ENCODE peak calls at places on chromosome 3, in seven cellular contexts. U, B, P, Q, X, F and I are unnamed samples.

GRCh38 chr3:167734498-167735232 is at the start of gene PDCD10:
- DNase-seq in U (peak; percentile 99), B (peak; percentile 53), P (peak; percentile 98), Q (peak; percentile 86), X (peak; percentile 95), F (peak; percentile 81), I (peak; percentile 97)

GRCh38 chr3:53195602-53196574 is 34.9 kb downstream of the PRKCD start:
- DNase-seq in U (peak; percentile 80), B (peak; percentile 46), P (peak; percentile 12), Q (peak; percentile 94), X (peak; percentile 92), F (peak; percentile 76), I (peak; percentile 28)

GRCh38 chr3:66393486-66394260 is 107.1 kb downstream of the LRIG1 start:
- DNase-seq in U (no peak), B (no peak), P (no peak), Q (no peak), X (no peak), F (no peak), I (peak; percentile 81)

GRCh38 chr3:73419179-73419803 is 205.4 kb downstream of the PDZRN3 start:
- DNase-seq in U (peak; percentile 20), B (no peak), P (no peak), Q (no peak), X (no peak), F (no peak), I (no peak)

GRCh38 chr3:6524479-6524878 is 336.4 kb upstream of the GRM7 start:
- DNase-seq in U (no peak), B (no peak), P (no peak), Q (no peak), X (no peak), F (no peak), I (no peak)

GRCh38 chr3:54660599-54661210 is 267.2 kb downstream of the LRTM1 start:
- DNase-seq in U (no peak), B (no peak), P (no peak), Q (no peak), X (no peak), F (no peak), I (no peak)

GRCh38 chr3:30779686-30780287 is 114.7 kb downstream of the GADL1 start:
- DNase-seq in U (peak; percentile 40), B (peak; percentile 31), P (peak; percentile 16), Q (peak; percentile 9), X (peak; percentile 48), F (no peak), I (peak; percentile 26)

GRCh38 chr3:48018841-48019240 is 2.6 kb upstream of the MAP4 start:
- DNase-seq in U (no peak), B (no peak), P (no peak), Q (no peak), X (no peak), F (no peak), I (no peak)

GRCh38 chr3:64229903-64230302 is 4.6 kb upstream of the PRICKLE2 start:
- DNase-seq in U (no peak), B (no peak), P (no peak), Q (no peak), X (no peak), F (no peak), I (no peak)

GRCh38 chr3:22859618-22860017 is 343.5 kb upstream of the UBE2E2 start:
- DNase-seq in U (no peak), B (no peak), P (no peak), Q (no peak), X (no peak), F (no peak), I (no peak)

GRCh38 chr3:185152433-185153169 is at the start of gene C3orf70:
- DNase-seq in U (peak; percentile 55), B (peak; percentile 13), P (no peak), Q (peak; percentile 88), X (peak; percentile 75), F (peak; percentile 74), I (peak; percentile 40)
- TF ChIP-seq MAX in U (no peak), B (peak; percentile 32), P (no peak), Q (no peak), X (peak; percentile 79), F (peak; percentile 43), I (no peak)

GRCh38 chr3:184360834-184361531 is 422 bp downstream of the CLCN2 start:
- DNase-seq in U (no peak), B (no peak), P (no peak), Q (no peak), X (no peak), F (no peak), I (peak; percentile 18)
- TF ChIP-seq MAX in U (no peak), B (peak; percentile 9), P (no peak), Q (no peak), X (no peak), F (peak; percentile 45), I (no peak)

GRCh38 chr3:78888650-78889049 is 879.1 kb downstream of the ROBO1 start:
- DNase-seq in U (no peak), B (no peak), P (no peak), Q (no peak), X (no peak), F (no peak), I (no peak)

GRCh38 chr3:78887608-78888011 is 880.2 kb downstream of the ROBO1 start:
- DNase-seq in U (no peak), B (no peak), P (no peak), Q (no peak), X (no peak), F (no peak), I (no peak)

GRCh38 chr3:78889345-78889744 is 878.5 kb downstream of the ROBO1 start:
- DNase-seq in U (no peak), B (no peak), P (no peak), Q (no peak), X (no peak), F (no peak), I (no peak)

GRCh38 chr3:78887029-78887428 is 880.8 kb downstream of the ROBO1 start:
- DNase-seq in U (no peak), B (peak; percentile 5), P (no peak), Q (no peak), X (no peak), F (no peak), I (no peak)
- TF ChIP-seq MAX in U (no peak), B (no peak), P (no peak), Q (no peak), X (no peak), F (no peak), I (no peak)

GRCh38 chr3:182492536-182492935 is 300.8 kb upstream of the ATP11B start:
- DNase-seq in U (no peak), B (no peak), P (no peak), Q (no peak), X (no peak), F (no peak), I (no peak)

GRCh38 chr3:182487621-182488020 is 305.7 kb upstream of the ATP11B start:
- DNase-seq in U (no peak), B (no peak), P (no peak), Q (no peak), X (no peak), F (no peak), I (no peak)

GRCh38 chr3:182487048-182487447 is 306.3 kb upstream of the ATP11B start:
- DNase-seq in U (no peak), B (no peak), P (no peak), Q (no peak), X (no peak), F (no peak), I (no peak)

GRCh38 chr3:182490601-182491485 is 302.5 kb upstream of the ATP11B start:
- DNase-seq in U (no peak), B (peak; percentile 5), P (peak; percentile 40), Q (peak; percentile 39), X (no peak), F (no peak), I (peak; percentile 54)

DNA sequence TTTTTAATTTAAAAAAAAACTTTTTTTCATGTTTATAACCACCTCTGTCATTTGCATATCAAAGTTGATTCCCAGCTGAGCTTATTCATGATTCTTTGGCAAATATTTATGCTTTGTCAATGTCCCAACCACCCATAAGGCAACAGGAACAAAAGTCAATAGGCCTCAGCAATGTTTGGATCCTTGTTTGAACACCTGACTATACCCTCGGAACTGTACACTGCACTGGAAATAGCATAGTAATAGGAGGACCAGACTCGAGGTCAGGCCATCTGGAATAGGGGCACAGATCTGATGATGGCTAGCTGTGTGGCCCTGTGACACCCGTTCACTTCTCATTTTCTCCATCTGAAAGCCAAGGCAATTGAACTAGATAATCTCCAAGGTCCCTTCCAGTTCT is 301.7 kb upstream of the ATP11B start:
- DNase-seq in U (no peak), B (no peak), P (no peak), Q (no peak), X (no peak), F (no peak), I (no peak)
- TF ChIP-seq MAX in U (no peak), B (no peak), P (no peak), Q (no peak), X (no peak), F (no peak), I (no peak)

GRCh38 chr3:194689493-194689901 is 3.8 kb downstream of the FAM43A start:
- DNase-seq in U (no peak), B (no peak), P (no peak), Q (no peak), X (no peak), F (no peak), I (peak; percentile 74)

GRCh38 chr3:194688946-194689345 is 3.3 kb downstream of the FAM43A start:
- DNase-seq in U (no peak), B (no peak), P (no peak), Q (no peak), X (no peak), F (no peak), I (no peak)

GRCh38 chr3:194686816-194687637 is 1.3 kb downstream of the FAM43A start:
- DNase-seq in U (no peak), B (no peak), P (no peak), Q (peak; percentile 78), X (peak; percentile 74), F (no peak), I (peak; percentile 44)

GRCh38 chr3:194687638-194688206 is 2.0 kb downstream of the FAM43A start:
- DNase-seq in U (peak; percentile 87), B (peak; percentile 41), P (no peak), Q (peak; percentile 72), X (peak; percentile 84), F (no peak), I (no peak)

DNA sequence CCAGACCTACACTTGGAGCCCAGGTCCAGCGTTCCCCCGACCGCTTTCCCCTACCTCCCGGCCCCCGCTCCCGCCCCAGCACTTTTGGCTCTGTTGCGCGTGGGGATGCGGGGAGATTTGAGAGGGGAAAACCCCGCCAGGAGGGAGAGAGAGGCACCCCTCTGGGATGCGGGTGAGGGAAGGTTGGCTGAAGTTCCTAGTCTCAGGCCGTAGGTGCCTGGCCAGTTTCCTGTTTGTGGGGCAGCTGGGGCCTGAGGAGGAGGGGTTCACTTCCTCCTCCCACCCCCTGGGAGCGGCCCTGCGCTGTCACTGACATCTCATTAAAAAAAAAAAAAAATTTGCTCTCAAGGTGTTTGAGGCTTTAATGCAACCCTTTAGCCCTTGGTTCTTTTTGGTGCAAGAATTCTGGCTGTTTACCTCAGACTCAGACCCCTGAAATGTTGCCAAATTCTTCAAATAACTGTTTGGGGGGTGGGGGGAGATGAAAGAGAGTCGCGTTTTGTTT is 2.6 kb downstream of the FAM43A start:
- DNase-seq in U (peak; percentile 48), B (no peak), P (no peak), Q (peak; percentile 40), X (no peak), F (no peak), I (peak; percentile 37)
- TF ChIP-seq MAX in U (no peak), B (no peak), P (no peak), Q (no peak), X (no peak), F (no peak), I (no peak)